ENCODE peak calls at places on chromosomes 6 and 20, in seven cellular contexts. A is GM12878, S is HCT116, O is H1, H is K562, Y is HepG2, T is SK-N-SH. I is an unnamed sample.
A peak's percentile ranks its signal among the peaks of the same experiment; 100 is the strongest.

GRCh38 chr20:60338556-60338955 is 380.3 kb downstream of the CDH26 start:
- DNase-seq in A (no peak), S (no peak), O (no peak), H (no peak), Y (no peak), T (no peak), I (no peak)

GRCh38 chr20:57693002-57693582 is 16.7 kb downstream of the PMEPA1 start:
- DNase-seq in A (no peak), S (peak; percentile 62), O (peak; percentile 68), H (no peak), Y (no peak), T (no peak), I (peak; percentile 96)

GRCh38 chr6:3919130-3919628 is 70.0 kb downstream of the FAM50B start:
- DNase-seq in A (no peak), S (no peak), O (no peak), H (no peak), Y (no peak), T (no peak), I (no peak)

GRCh38 chr20:7723284-7723683 is 217.0 kb downstream of the HAO1 start:
- DNase-seq in A (no peak), S (no peak), O (no peak), H (no peak), Y (no peak), T (no peak), I (no peak)

GRCh38 chr6:53189554-53189953 is 40.9 kb upstream of the GCM1 start:
- DNase-seq in A (no peak), S (no peak), O (no peak), H (no peak), Y (no peak), T (no peak), I (no peak)

GRCh38 chr6:158002951-158003853 is 21.5 kb downstream of the SYNJ2 start:
- DNase-seq in A (no peak), S (no peak), O (no peak), H (no peak), Y (no peak), T (no peak), I (peak; percentile 35)

GRCh38 chr6:129844118-129844891 is 16.8 kb downstream of the TMEM244 start:
- DNase-seq in A (no peak), S (peak; percentile 60), O (no peak), H (no peak), Y (no peak), T (peak; percentile 0), I (peak; percentile 12)

GRCh38 chr20:44104807-44105517 is 82.0 kb downstream of the JPH2 start:
- DNase-seq in A (no peak), S (no peak), O (no peak), H (no peak), Y (no peak), T (peak; percentile 52), I (no peak)

GRCh38 chr6:17470209-17470952 is 77.0 kb downstream of the CAP2 start:
- DNase-seq in A (no peak), S (no peak), O (peak; percentile 10), H (no peak), Y (no peak), T (no peak), I (no peak)

GRCh38 chr20:35443003-35443402 is 5.0 kb upstream of the GDF5 start:
- DNase-seq in A (no peak), S (no peak), O (no peak), H (no peak), Y (no peak), T (peak; percentile 57), I (no peak)

GRCh38 chr6:168060521-168060931 is 18.5 kb downstream of the FRMD1 start:
- DNase-seq in A (no peak), S (no peak), O (no peak), H (peak; percentile 76), Y (peak; percentile 64), T (peak; percentile 87), I (peak; percentile 76)

GRCh38 chr6:155103816-155104366 is 108.8 kb downstream of the TIAM2 start:
- DNase-seq in A (no peak), S (no peak), O (no peak), H (no peak), Y (no peak), T (no peak), I (no peak)

GRCh38 chr20:44736170-44737021 is 9.3 kb upstream of the KCNK15 start:
- DNase-seq in A (no peak), S (peak; percentile 89), O (peak; percentile 58), H (peak; percentile 73), Y (peak; percentile 96), T (no peak), I (no peak)

GRCh38 chr6:28982476-28983266 is 22.4 kb downstream of the ZNF311 start:
- DNase-seq in A (peak; percentile 11), S (no peak), O (no peak), H (peak; percentile 52), Y (peak; percentile 87), T (peak; percentile 37), I (no peak)

GRCh38 chr20:45470262-45470931 is 844 bp downstream of the WFDC2 start:
- DNase-seq in A (no peak), S (no peak), O (peak; percentile 87), H (no peak), Y (no peak), T (peak; percentile 73), I (no peak)

GRCh38 chr6:89085409-89086012 is 5.0 kb downstream of the PNRC1 start:
- DNase-seq in A (no peak), S (no peak), O (no peak), H (no peak), Y (no peak), T (no peak), I (no peak)

GRCh38 chr20:63635431-63636141 is 8.7 kb upstream of the GMEB2 start:
- DNase-seq in A (peak; percentile 68), S (no peak), O (no peak), H (no peak), Y (no peak), T (no peak), I (no peak)
- TF ChIP-seq JUND in A (no peak), S (no peak), O (no peak), H (no peak), Y (no peak), T (no peak), I (no peak)

DNA sequence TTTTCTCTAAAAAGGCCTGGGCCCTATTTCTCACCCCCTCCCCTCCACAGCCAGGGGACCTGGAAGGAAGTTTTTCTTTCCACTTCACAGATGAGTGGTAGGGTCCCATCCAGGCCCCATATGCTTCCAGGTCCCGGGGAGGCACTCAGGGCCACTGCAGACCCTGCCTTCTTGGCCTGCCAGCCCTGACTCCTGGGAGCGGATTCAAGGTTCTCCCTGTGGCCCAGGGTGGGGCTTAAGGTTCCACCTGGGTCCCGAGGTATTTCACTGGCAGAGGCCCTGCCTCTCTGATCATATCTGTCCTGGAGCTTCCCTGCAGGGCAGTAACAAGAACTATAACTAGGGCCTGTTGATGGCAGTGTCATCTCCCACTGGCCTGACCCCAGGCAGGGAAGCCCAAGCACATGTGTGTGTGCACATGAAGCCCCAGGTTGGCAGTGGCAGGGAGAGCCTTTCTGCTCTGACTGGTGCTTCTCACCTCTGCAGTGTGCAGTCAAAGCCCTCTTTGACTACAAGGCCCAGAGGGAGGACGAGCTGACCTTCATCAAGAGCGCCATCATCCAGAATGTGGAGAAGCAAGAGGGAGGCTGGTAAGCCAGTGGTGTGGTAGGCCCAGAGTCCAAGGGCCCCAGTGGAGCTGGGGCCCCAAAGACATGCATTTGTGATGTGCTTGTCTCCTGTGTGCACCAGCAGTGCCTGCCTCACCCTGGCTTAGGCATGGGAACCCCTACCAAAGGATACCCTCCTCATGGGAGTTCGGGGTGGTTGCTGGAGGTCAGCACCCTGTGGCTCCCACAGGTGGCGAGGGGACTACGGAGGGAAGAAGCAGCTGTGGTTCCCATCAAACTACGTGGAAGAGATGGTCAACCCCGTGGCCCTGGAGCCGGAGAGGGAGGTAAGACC is 31.2 kb downstream of the PLCG1 start:
- DNase-seq in A (no peak), S (no peak), O (no peak), H (no peak), Y (no peak), T (no peak), I (no peak)
- TF ChIP-seq JUND in A (no peak), S (no peak), O (no peak), H (no peak), Y (no peak), T (no peak), I (no peak)

DNA sequence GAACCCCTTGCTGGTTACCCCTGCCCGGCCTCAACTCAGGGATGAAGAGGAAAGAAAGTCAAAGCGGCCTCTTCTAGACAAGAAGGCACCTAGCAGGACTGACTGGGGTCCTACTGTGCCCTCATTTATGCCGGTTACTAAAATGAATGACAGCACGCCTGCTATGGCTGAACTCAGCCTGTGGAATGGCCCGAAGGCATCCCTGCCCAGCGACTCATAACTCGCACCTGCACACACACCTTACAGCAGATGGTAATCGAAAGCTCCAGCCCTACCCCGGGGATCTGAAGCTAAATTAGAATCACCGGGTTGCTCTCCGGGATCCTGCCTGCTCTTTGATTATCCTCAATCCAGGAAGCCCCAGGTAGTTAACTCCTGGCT is 747 bp upstream of the TXNDC5 start:
- DNase-seq in A (no peak), S (no peak), O (no peak), H (no peak), Y (no peak), T (no peak), I (no peak)
- TF ChIP-seq JUND in A (no peak), S (no peak), O (no peak), H (no peak), Y (no peak), T (no peak), I (no peak)

DNA sequence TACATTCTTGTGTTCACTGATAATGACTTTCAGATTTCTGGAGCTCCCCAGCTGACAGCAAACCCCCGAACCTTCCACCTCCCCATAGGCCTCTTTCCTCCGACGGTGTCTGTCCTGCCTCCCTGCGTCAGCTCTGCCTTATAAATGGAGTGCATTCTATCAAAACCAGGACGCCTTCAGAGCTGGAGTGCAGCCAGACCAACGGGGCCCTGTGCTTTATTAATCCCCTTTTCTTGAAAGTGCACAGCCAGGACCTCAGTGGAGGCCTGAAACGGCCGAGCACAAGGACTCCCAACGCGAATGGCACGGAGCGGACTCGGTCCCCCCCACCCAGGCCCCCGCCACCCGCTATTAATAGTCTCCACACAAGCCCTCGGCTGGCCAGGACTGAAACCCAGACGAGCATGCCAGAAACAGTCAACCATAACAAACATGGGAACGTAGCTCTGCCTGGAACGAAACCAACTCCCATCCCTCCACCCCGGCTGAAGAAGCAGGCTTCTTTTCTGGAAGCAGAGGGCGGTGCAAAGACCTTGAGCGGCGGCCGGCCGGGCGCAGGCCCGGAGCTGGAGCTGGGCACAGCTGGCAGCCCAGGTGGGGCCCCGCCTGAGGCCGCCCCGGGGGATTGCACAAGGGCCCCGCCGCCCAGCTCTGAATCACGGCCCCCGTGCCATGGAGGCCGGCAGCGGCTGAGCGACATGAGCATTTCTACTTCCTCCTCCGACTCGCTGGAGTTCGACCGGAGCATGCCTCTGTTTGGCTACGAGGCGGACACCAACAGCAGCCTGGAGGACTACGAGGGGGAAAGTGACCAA is 42.3 kb upstream of the NAA20 start:
- DNase-seq in A (no peak), S (no peak), O (peak; percentile 37), H (no peak), Y (no peak), T (peak; percentile 69), I (no peak)
- TF ChIP-seq JUND in A (no peak), S (no peak), O (no peak), H (no peak), Y (no peak), T (no peak), I (no peak)

GRCh38 chr6:41453232-41453631 is 92.9 kb upstream of the FOXP4 start:
- DNase-seq in A (no peak), S (no peak), O (no peak), H (no peak), Y (no peak), T (no peak), I (no peak)
- TF ChIP-seq JUND in A (no peak), S (no peak), O (no peak), H (no peak), Y (no peak), T (no peak), I (no peak)

GRCh38 chr6:169857343-169858292 is 106.2 kb downstream of the ERMARD start:
- DNase-seq in A (no peak), S (no peak), O (no peak), H (no peak), Y (no peak), T (no peak), I (no peak)
- TF ChIP-seq JUND in A (no peak), S (no peak), O (no peak), H (no peak), Y (no peak), T (no peak), I (no peak)